ENCODE peak calls at places on chromosomes 12 and 14, in four cellular contexts. G is pancreas, Q is brain pericyte, L is HCT116. N is an unnamed sample.

GRCh38 chr12:34124608-34125007 is 102.3 kb downstream of the ALG10 start:
- DNase-seq in G (no peak), L (no peak), Q (no peak), N (no peak)

GRCh38 chr14:79896009-79896408 is 315.3 kb downstream of the DIO2 start:
- DNase-seq in Q (no peak), G (no peak), L (no peak), N (no peak)

GRCh38 chr14:101761881-101762529 is 496 bp downstream of the PPP2R5C start:
- DNase-seq in G (peak; percentile 41), Q (no peak), L (no peak), N (peak; percentile 64)

GRCh38 chr12:2641209-2641608 is 153.6 kb upstream of the FKBP4 start:
- DNase-seq in G (no peak), Q (no peak), L (peak; percentile 47), N (peak; percentile 26)

GRCh38 chr14:91511014-91511466 is 930 bp upstream of the PPP4R3A start:
- DNase-seq in L (peak; percentile 15), G (peak; percentile 22), Q (peak; percentile 13), N (peak; percentile 66)

GRCh38 chr12:71125515-71125914 is 32.3 kb downstream of the TSPAN8 start:
- DNase-seq in G (no peak), L (no peak), Q (no peak), N (no peak)

GRCh38 chr14:93953263-93953662 is 23.1 kb downstream of the ASB2 start:
- DNase-seq in L (no peak), G (no peak), Q (no peak), N (no peak)

GRCh38 chr14:69481815-69482568 is 2.5 kb upstream of the PLEKHD1 start:
- DNase-seq in G (no peak), Q (no peak), L (no peak), N (peak; percentile 27)

GRCh38 chr14:54529811-54530210 is 20.1 kb downstream of the CGRRF1 start:
- DNase-seq in G (no peak), L (no peak), Q (no peak), N (no peak)

GRCh38 chr12:56991319-56991906 is 14.9 kb downstream of the ZBTB39 start:
- DNase-seq in L (no peak), G (no peak), Q (no peak), N (no peak)

GRCh38 chr14:69005432-69006148 is 26.5 kb upstream of the ACTN1 start:
- DNase-seq in G (peak; percentile 33), Q (peak; percentile 55), L (peak; percentile 47), N (peak; percentile 87)

GRCh38 chr14:85580536-85581165 is 50.7 kb downstream of the FLRT2 start:
- DNase-seq in Q (no peak), G (no peak), L (no peak), N (no peak)

GRCh38 chr12:113854385-113855136 is 111.6 kb downstream of the RBM19 start:
- DNase-seq in L (no peak), Q (no peak), G (no peak), N (no peak)

GRCh38 chr14:93115069-93115919 is 431 bp downstream of the ITPK1 start:
- DNase-seq in L (peak; percentile 51), Q (no peak), G (peak; percentile 89), N (peak; percentile 92)

GRCh38 chr12:113424915-113425823 is 3.0 kb downstream of the SDSL start:
- DNase-seq in Q (no peak), L (no peak), G (peak; percentile 59), N (peak; percentile 72)

GRCh38 chr12:70043490-70044138 is 199.6 kb upstream of the CNOT2 start:
- DNase-seq in Q (no peak), L (no peak), G (peak; percentile 8), N (no peak)

GRCh38 chr12:8987163-8987562 is 2.2 kb upstream of the KLRG1 start:
- DNase-seq in Q (no peak), L (no peak), G (no peak), N (no peak)

GRCh38 chr14:104895207-104895785 is 29.4 kb upstream of the PLD4 start:
- DNase-seq in G (no peak), L (no peak), Q (no peak), N (peak; percentile 62)

GRCh38 chr12:88325076-88325827 is 183.1 kb downstream of the TMTC3 start:
- DNase-seq in Q (no peak), L (no peak), G (no peak), N (peak; percentile 79)

GRCh38 chr12:2163172-2163927 is 110.6 kb downstream of the CACNA1C start:
- DNase-seq in G (peak; percentile 55), Q (peak; percentile 70), L (no peak), N (no peak)

GRCh38 chr12:99985631-99986030 is 895 bp upstream of the ANKS1B start:
- DNase-seq in G (no peak), Q (no peak), L (no peak), N (no peak)

GRCh38 chr14:104803916-104804371 is 3.0 kb downstream of the ZBTB42 start:
- DNase-seq in G (peak; percentile 16), L (no peak), Q (no peak), N (peak; percentile 20)

GRCh38 chr14:64979336-64980074 is 7.2 kb upstream of the FNTB start:
- DNase-seq in L (no peak), Q (no peak), G (no peak), N (peak; percentile 62)

GRCh38 chr12:12503384-12504078 is 59.1 kb downstream of the DUSP16 start:
- DNase-seq in L (no peak), Q (no peak), G (no peak), N (no peak)

GRCh38 chr12:52566847-52567291 is 6.8 kb downstream of the KRT74 start:
- DNase-seq in G (peak; percentile 12), Q (no peak), L (no peak), N (no peak)

GRCh38 chr12:64083285-64084210 is 138.5 kb downstream of the KICS2 start:
- DNase-seq in Q (no peak), L (no peak), G (peak; percentile 86), N (no peak)

GRCh38 chr12:48882325-48882687 is 16.6 kb upstream of the RND1 start:
- DNase-seq in L (no peak), Q (no peak), G (no peak), N (peak; percentile 57)

GRCh38 chr12:53236443-53237111 is 4.6 kb upstream of the RARG start:
- DNase-seq in Q (no peak), G (no peak), L (no peak), N (no peak)